ENCODE peak calls at places on chromosomes 3 and 15, in eight cellular contexts. J, S, D, G, R, B, K and L are unnamed samples.
A peak's percentile ranks its signal among the peaks of the same experiment; 100 is the strongest.

GRCh38 chr3:21447471-21448205 is 303.4 kb downstream of the ZNF385D start:
- DNase-seq in J (no peak), S (no peak), D (no peak), G (no peak), R (peak; percentile 61), B (no peak), K (no peak), L (no peak)

GRCh38 chr3:11000528-11000927 is 8.0 kb downstream of the SLC6A1 start:
- DNase-seq in J (no peak), S (no peak), D (no peak), G (no peak), R (no peak), B (no peak), K (no peak), L (no peak)

GRCh38 chr15:64288577-64288976 is 67.4 kb downstream of the CSNK1G1 start:
- DNase-seq in J (no peak), S (no peak), D (no peak), G (no peak), R (peak; percentile 45), B (no peak), K (no peak), L (peak; percentile 25)

GRCh38 chr3:170558417-170558816 is 27.5 kb downstream of the SLC7A14 start:
- DNase-seq in J (no peak), S (no peak), D (no peak), G (no peak), R (no peak), B (no peak), K (no peak), L (no peak)

GRCh38 chr15:50907866-50908208 is 646 bp upstream of the AP4E1 start:
- DNase-seq in J (no peak), S (no peak), D (no peak), G (peak; percentile 46), R (peak; percentile 73), B (peak; percentile 58), K (peak; percentile 51), L (no peak)

GRCh38 chr3:177385831-177386301 is 188.6 kb upstream of the TBL1XR1 start:
- DNase-seq in J (no peak), S (no peak), D (no peak), G (no peak), R (no peak), B (no peak), K (no peak), L (no peak)

GRCh38 chr3:46939578-46940405 is 36.8 kb downstream of the CCDC12 start:
- DNase-seq in J (peak; percentile 20), S (peak; percentile 38), D (no peak), G (no peak), R (no peak), B (no peak), K (no peak), L (no peak)

GRCh38 chr15:37520882-37521281 is 413.6 kb upstream of the TMCO5A start:
- DNase-seq in J (no peak), S (no peak), D (no peak), G (no peak), R (no peak), B (no peak), K (no peak), L (no peak)

GRCh38 chr3:46380471-46381215 is 9.9 kb downstream of the CCR5 start:
- DNase-seq in J (no peak), S (no peak), D (no peak), G (no peak), R (no peak), B (no peak), K (no peak), L (peak; percentile 57)

GRCh38 chr3:142724682-142725351 is 983 bp downstream of the TRPC1 start:
- DNase-seq in J (peak; percentile 69), S (peak; percentile 63), D (peak; percentile 62), G (peak; percentile 74), R (peak; percentile 85), B (peak; percentile 22), K (peak; percentile 64), L (peak; percentile 59)

GRCh38 chr3:40877651-40878463 is 321.4 kb upstream of the CTNNB1 start:
- DNase-seq in J (peak; percentile 72), S (peak; percentile 78), D (peak; percentile 75), G (no peak), R (peak; percentile 72), B (peak; percentile 84), K (peak; percentile 9), L (no peak)

GRCh38 chr3:80556728-80557127 is 788.9 kb upstream of the ROBO1 start:
- DNase-seq in J (no peak), S (no peak), D (no peak), G (no peak), R (peak; percentile 11), B (no peak), K (peak; percentile 5), L (no peak)

GRCh38 chr3:10285742-10286524 is 6.8 kb downstream of the GHRL start:
- DNase-seq in J (no peak), S (no peak), D (no peak), G (no peak), R (no peak), B (no peak), K (no peak), L (no peak)

GRCh38 chr3:16028604-16029003 is 145.9 kb upstream of the GALNT15 start:
- DNase-seq in J (no peak), S (no peak), D (no peak), G (no peak), R (peak; percentile 43), B (no peak), K (no peak), L (no peak)

GRCh38 chr3:171351676-171352075 is 108.5 kb downstream of the TNIK start:
- DNase-seq in J (no peak), S (no peak), D (no peak), G (no peak), R (peak; percentile 82), B (no peak), K (no peak), L (peak; percentile 7)

GRCh38 chr3:52682016-52682415 is 3.7 kb downstream of the PBRM1 start:
- DNase-seq in J (no peak), S (no peak), D (peak; percentile 42), G (peak; percentile 27), R (peak; percentile 96), B (peak; percentile 44), K (peak; percentile 67), L (no peak)

GRCh38 chr15:38819343-38819858 is 254.8 kb upstream of the RASGRP1 start:
- DNase-seq in J (no peak), S (no peak), D (no peak), G (no peak), R (no peak), B (no peak), K (no peak), L (no peak)

GRCh38 chr3:150956376-150956775 is 16.2 kb downstream of the CLRN1 start:
- DNase-seq in J (no peak), S (no peak), D (no peak), G (no peak), R (no peak), B (no peak), K (peak; percentile 12), L (no peak)

GRCh38 chr3:157089455-157090221 is 70.3 kb downstream of the CCNL1 start:
- DNase-seq in J (peak; percentile 67), S (no peak), D (no peak), G (peak; percentile 84), R (no peak), B (peak; percentile 52), K (peak; percentile 72), L (no peak)

GRCh38 chr3:150348500-150348899 is 59.6 kb upstream of the TSC22D2 start:
- DNase-seq in J (no peak), S (peak; percentile 73), D (no peak), G (peak; percentile 22), R (no peak), B (no peak), K (peak; percentile 62), L (peak; percentile 83)

GRCh38 chr15:89186798-89187197 is 34.6 kb downstream of the RLBP1 start:
- DNase-seq in J (no peak), S (no peak), D (no peak), G (no peak), R (no peak), B (no peak), K (no peak), L (no peak)
- H3K36me3 ChIP-seq in J (peaks cover 92% of the 10 kb centered on the region), S (peaks cover 64% of the 10 kb centered on the region), D (no peaks in the 10 kb centered on the region), G (peaks cover 37% of the 10 kb centered on the region), R (peaks cover 55% of the 10 kb centered on the region), B (peaks cover 7% of the 10 kb centered on the region), K (no peaks in the 10 kb centered on the region), L (peaks cover 17% of the 10 kb centered on the region)

DNA sequence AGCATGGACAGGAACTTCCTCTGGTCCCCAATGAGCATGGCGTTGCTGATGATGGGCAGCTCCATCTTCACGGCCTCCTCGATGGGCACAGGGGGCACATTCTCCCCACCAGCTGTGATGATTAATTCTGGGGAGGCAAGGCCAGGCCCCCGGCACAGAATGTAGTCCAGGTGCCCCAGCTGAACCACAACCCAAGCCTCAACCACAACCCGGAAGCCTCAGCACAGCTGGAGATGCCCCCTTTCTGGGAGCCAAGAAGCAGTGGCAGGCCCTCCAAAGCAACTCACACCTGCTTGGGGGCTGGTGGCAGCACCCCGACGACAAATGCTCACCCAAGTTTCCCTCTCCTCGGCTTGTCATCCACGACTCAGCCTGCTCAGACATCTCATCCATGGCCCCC is 25.2 kb downstream of the IDH3A start:
- DNase-seq in J (no peak), S (no peak), D (no peak), G (no peak), R (no peak), B (no peak), K (no peak), L (no peak)
- H3K4me3 ChIP-seq in J (no peak overlapping the region), S (no peak overlapping the region), D (no peak overlapping the region), G (no peak overlapping the region), R (no peak overlapping the region), B (no peak overlapping the region), K (no peak overlapping the region), L (no peak overlapping the region)

DNA sequence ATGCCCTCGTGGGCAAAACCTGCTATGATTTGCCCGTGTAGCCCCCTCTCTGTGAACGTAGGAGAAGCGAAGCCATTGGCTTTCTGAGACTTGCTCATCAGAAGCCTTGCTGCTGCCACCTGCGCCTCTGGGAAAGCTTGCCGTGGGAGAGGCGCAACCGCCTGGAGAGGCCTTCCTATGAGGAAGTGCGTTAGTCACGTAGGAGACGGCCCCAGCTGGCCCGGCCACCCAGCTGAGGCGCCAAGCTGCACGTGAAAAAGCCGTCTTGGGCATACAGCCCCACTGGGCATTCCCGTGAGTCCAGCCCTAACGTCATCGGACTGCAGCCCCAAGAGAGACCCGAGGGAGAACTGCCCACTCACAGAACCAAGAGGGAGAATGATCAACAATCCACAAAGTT is 49.1 kb upstream of the TJP1 start:
- DNase-seq in J (no peak), S (no peak), D (peak; percentile 66), G (no peak), R (no peak), B (peak; percentile 10), K (no peak), L (no peak)
- H3K27ac ChIP-seq in J (peak overlapping the region; percentile 45), S (peak overlapping the region; percentile 28), D (peak overlapping the region; percentile 18), G (peak overlapping the region; percentile 83), R (no peak overlapping the region), B (no peak overlapping the region), K (no peak overlapping the region), L (no peak overlapping the region)

GRCh38 chr15:57256941-57257340 is 119.4 kb upstream of the CGNL1 start:
- DNase-seq in J (no peak), S (no peak), D (no peak), G (no peak), R (no peak), B (no peak), K (no peak), L (no peak)

GRCh38 chr15:57255751-57256150 is 120.6 kb upstream of the CGNL1 start:
- DNase-seq in J (no peak), S (no peak), D (no peak), G (no peak), R (no peak), B (no peak), K (no peak), L (no peak)

GRCh38 chr15:57263520-57263919 is 112.8 kb upstream of the CGNL1 start:
- DNase-seq in J (no peak), S (no peak), D (no peak), G (no peak), R (no peak), B (no peak), K (no peak), L (no peak)

GRCh38 chr15:57259511-57260143 is 116.7 kb upstream of the CGNL1 start:
- DNase-seq in J (no peak), S (no peak), D (no peak), G (peak; percentile 43), R (no peak), B (no peak), K (no peak), L (no peak)
- H3K36me3 ChIP-seq in J (peaks cover 32% of the 10 kb centered on the region), S (peaks cover 43% of the 10 kb centered on the region), D (no peaks in the 10 kb centered on the region), G (peaks cover 22% of the 10 kb centered on the region), R (peaks cover 18% of the 10 kb centered on the region), B (no peaks in the 10 kb centered on the region), K (no peaks in the 10 kb centered on the region), L (peaks cover 26% of the 10 kb centered on the region)